ENCODE peak calls at places on chromosomes 5 and 9, in nine cellular contexts. C is SK-N-SH, J is tibial nerve, U is body of pancreas, O is stomach, Y is AG04450, Z is testis, H is HepG2, K is GM23248. V is an unnamed sample.

GRCh38 chr9:127396253-127396807 is 639 bp upstream of the SLC2A8 start:
- DNase-seq in C (no peak), J (no peak), U (no peak), O (no peak), Y (no peak), Z (no peak), H (no peak), K (no peak), V (no peak)

GRCh38 chr5:140010798-140011197 is 32.3 kb downstream of the NRG2 start:
- DNase-seq in C (no peak), J (no peak), U (no peak), O (no peak), Y (no peak), Z (no peak), H (no peak), K (no peak), V (no peak)

GRCh38 chr9:121642758-121643157 is 8.7 kb upstream of the DAB2IP start:
- DNase-seq in C (no peak), J (no peak), U (no peak), O (no peak), Y (no peak), Z (no peak), H (no peak), K (no peak), V (no peak)

GRCh38 chr5:116452774-116453368 is 121.8 kb downstream of the SEMA6A start:
- DNase-seq in C (no peak), J (no peak), U (no peak), O (no peak), Y (no peak), Z (no peak), H (peak), K (no peak), V (no peak)

GRCh38 chr9:111094433-111095421 is 56.5 kb upstream of the LPAR1 start:
- DNase-seq in C (no peak), J (peak), U (peak), O (no peak), Y (peak), Z (peak), H (no peak), K (peak), V (no peak)

GRCh38 chr5:7886849-7887460 is 18.0 kb downstream of the MTRR start:
- DNase-seq in C (peak), J (no peak), U (no peak), O (no peak), Y (no peak), Z (no peak), H (peak), K (peak), V (peak)

GRCh38 chr9:126637002-126637849 is 23.5 kb downstream of the LMX1B start:
- DNase-seq in C (no peak), J (no peak), U (no peak), O (no peak), Y (no peak), Z (no peak), H (no peak), K (no peak), V (no peak)

GRCh38 chr9:129021091-129021490 is 7.0 kb downstream of the SH3GLB2 start:
- DNase-seq in C (no peak), J (no peak), U (no peak), O (peak), Y (no peak), Z (no peak), H (no peak), K (no peak), V (peak)

GRCh38 chr5:42360061-42360460 is 63.2 kb upstream of the GHR start:
- DNase-seq in C (no peak), J (no peak), U (no peak), O (no peak), Y (no peak), Z (no peak), H (no peak), K (peak), V (no peak)

GRCh38 chr5:171450423-171451246 is 31.2 kb downstream of the FGF18 start:
- DNase-seq in C (no peak), J (peak), U (peak), O (peak), Y (peak), Z (peak), H (no peak), K (peak), V (peak)

GRCh38 chr9:37984672-37985611 is 81.0 kb upstream of the SLC25A51 start:
- DNase-seq in C (no peak), J (no peak), U (no peak), O (no peak), Y (no peak), Z (no peak), H (no peak), K (peak), V (peak)
- H3K27ac ChIP-seq in C (peak), J (no peak), U (no peak), O (no peak), Y (peak), Z (no peak), H (no peak), K (peak), V (no peak)

GRCh38 chr9:86978413-86978812 is 31.1 kb upstream of the GAS1 start:
- DNase-seq in C (no peak), J (no peak), U (no peak), O (no peak), Y (no peak), Z (no peak), H (no peak), K (peak), V (no peak)

GRCh38 chr9:86977205-86977835 is 30.0 kb upstream of the GAS1 start:
- DNase-seq in C (no peak), J (no peak), U (no peak), O (no peak), Y (no peak), Z (no peak), H (no peak), K (peak), V (no peak)

GRCh38 chr9:86974421-86974820 is 27.1 kb upstream of the GAS1 start:
- DNase-seq in C (no peak), J (no peak), U (no peak), O (no peak), Y (no peak), Z (no peak), H (no peak), K (peak), V (no peak)

GRCh38 chr9:86975086-86975485 is 27.8 kb upstream of the GAS1 start:
- DNase-seq in C (no peak), J (no peak), U (no peak), O (no peak), Y (no peak), Z (no peak), H (no peak), K (no peak), V (no peak)

GRCh38 chr9:86975571-86975970 is 28.3 kb upstream of the GAS1 start:
- DNase-seq in C (no peak), J (no peak), U (no peak), O (no peak), Y (no peak), Z (no peak), H (no peak), K (peak), V (no peak)
- H3K4me3 ChIP-seq in C (no peak), J (no peak), U (no peak), O (no peak), Y (no peak), Z (no peak), H (no peak), K (peak), V (no peak)

GRCh38 chr9:89639961-89640360 is 35.1 kb downstream of the GADD45G start:
- DNase-seq in C (no peak), J (no peak), U (no peak), O (no peak), Y (no peak), Z (no peak), H (no peak), K (no peak), V (no peak)

GRCh38 chr9:89640801-89641200 is 36.0 kb downstream of the GADD45G start:
- DNase-seq in C (no peak), J (no peak), U (no peak), O (no peak), Y (no peak), Z (no peak), H (no peak), K (no peak), V (no peak)

GRCh38 chr9:89640391-89640790 is 35.6 kb downstream of the GADD45G start:
- DNase-seq in C (no peak), J (no peak), U (peak), O (no peak), Y (no peak), Z (no peak), H (no peak), K (no peak), V (no peak)

GRCh38 chr9:89642789-89643188 is 38.0 kb downstream of the GADD45G start:
- DNase-seq in C (no peak), J (no peak), U (no peak), O (no peak), Y (no peak), Z (no peak), H (no peak), K (no peak), V (no peak)

GRCh38 chr9:89641980-89642379 is 37.2 kb downstream of the GADD45G start:
- DNase-seq in C (no peak), J (no peak), U (no peak), O (no peak), Y (no peak), Z (no peak), H (no peak), K (no peak), V (no peak)
- H3K27ac ChIP-seq in C (no peak), J (no peak), U (no peak), O (no peak), Y (no peak), Z (no peak), H (no peak), K (no peak), V (no peak)

DNA sequence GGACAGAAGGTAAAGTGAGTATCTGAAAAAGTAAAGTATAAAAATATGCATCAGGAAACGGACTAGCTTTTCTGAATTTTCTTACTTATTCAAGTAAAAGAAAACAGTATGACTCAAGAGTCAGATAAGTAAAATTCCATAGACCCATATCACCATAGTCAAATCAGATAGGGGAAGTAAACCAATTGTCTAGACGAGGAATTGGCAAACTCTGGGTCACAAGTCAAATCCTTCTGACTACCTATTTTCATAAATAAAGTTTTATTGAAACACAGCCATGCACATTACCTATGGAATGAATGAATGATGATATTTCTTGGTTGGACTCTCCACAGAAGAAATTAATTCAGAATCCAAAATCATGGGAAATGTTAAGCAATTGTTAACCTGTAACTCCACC is 59.1 kb upstream of the TMC1 start:
- DNase-seq in C (no peak), J (no peak), U (no peak), O (no peak), Y (no peak), Z (no peak), H (no peak), K (no peak), V (no peak)
- H3K4me3 ChIP-seq in C (no peak), J (no peak), U (no peak), O (no peak), Y (no peak), Z (no peak), H (no peak), K (no peak), V (no peak)

DNA sequence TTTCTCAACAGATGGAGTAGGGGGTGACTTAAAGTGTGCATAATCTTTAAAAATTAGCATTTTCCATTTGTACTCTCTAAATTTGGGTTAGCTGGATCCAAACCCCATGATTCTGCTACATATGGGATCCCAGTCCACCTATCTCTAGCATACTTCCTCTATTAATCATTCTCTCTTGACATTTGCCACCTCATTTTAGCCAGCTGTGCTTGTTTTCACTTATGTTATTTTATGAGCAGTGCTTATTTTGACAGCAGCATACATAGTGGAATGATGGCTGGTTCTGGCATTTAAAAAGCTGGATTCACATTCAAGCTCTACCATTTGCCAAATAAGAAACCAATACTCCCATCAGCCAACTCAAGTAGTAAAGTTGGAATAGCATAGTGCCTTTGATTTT is 22.5 kb upstream of the SNX18 start:
- DNase-seq in C (no peak), J (no peak), U (no peak), O (no peak), Y (no peak), Z (no peak), H (no peak), K (no peak), V (no peak)
- H3K27ac ChIP-seq in C (no peak), J (no peak), U (no peak), O (no peak), Y (no peak), Z (no peak), H (no peak), K (no peak), V (no peak)

GRCh38 chr9:38227061-38227540 is 158.1 kb upstream of the SHB start:
- DNase-seq in C (peak), J (no peak), U (peak), O (no peak), Y (peak), Z (peak), H (peak), K (peak), V (no peak)
- H3K4me3 ChIP-seq in C (peak), J (no peak), U (no peak), O (no peak), Y (peak), Z (no peak), H (no peak), K (no peak), V (no peak)

GRCh38 chr9:133339641-133340040 is 3.7 kb upstream of the SURF6 start:
- DNase-seq in C (no peak), J (no peak), U (no peak), O (no peak), Y (no peak), Z (no peak), H (no peak), K (no peak), V (no peak)
- H3K27ac ChIP-seq in C (no peak), J (no peak), U (no peak), O (no peak), Y (no peak), Z (peak), H (no peak), K (no peak), V (no peak)

DNA sequence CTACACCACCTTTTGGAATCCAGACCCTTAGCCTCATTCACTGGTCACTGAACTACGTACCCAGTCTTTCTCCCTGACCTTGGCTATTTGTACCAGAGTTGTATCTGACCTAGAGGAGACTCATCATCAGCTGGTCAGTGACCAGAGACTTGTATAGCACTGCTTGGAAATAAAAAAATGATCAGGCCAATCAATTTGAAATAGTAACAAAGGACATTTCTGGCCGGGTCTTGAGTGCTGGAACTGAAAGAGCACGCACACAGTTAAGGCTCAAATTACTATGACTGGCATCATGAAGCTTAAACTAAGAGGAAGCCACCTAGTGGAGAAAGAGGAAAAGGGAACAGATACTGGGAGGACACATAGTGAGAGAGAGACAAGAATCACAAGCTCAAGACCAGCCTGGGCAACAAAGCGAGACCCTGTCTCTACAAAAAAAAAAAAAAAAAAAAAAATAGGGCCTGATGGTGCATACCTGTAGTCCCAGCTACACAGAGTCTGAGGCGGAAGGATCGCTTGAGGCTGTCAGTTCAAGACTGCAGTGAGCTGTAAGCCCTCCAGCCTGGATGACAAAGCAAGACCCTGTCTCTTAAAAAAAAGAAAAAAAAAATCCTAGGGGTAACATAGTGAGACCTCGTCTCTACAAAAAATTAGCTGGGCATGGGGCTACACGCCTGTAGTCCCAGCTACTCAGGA is 12.8 kb upstream of the SRP19 start:
- DNase-seq in C (peak), J (peak), U (peak), O (no peak), Y (peak), Z (no peak), H (peak), K (peak), V (peak)
- H3K4me3 ChIP-seq in C (no peak), J (no peak), U (no peak), O (no peak), Y (no peak), Z (no peak), H (no peak), K (peak), V (no peak)

GRCh38 chr9:974993-975739 is 1.3 kb upstream of the DMRT3 start:
- DNase-seq in C (no peak), J (no peak), U (no peak), O (no peak), Y (no peak), Z (no peak), H (no peak), K (no peak), V (no peak)
- H3K27ac ChIP-seq in C (no peak), J (no peak), U (no peak), O (no peak), Y (no peak), Z (no peak), H (no peak), K (no peak), V (no peak)

GRCh38 chr5:147788023-147788422 is 5.5 kb upstream of the JAKMIP2 start:
- DNase-seq in C (no peak), J (no peak), U (no peak), O (no peak), Y (no peak), Z (no peak), H (no peak), K (no peak), V (no peak)

GRCh38 chr5:147780924-147781530 is 1.5 kb downstream of the JAKMIP2 start:
- DNase-seq in C (no peak), J (no peak), U (no peak), O (no peak), Y (no peak), Z (no peak), H (no peak), K (no peak), V (no peak)

GRCh38 chr5:147784596-147784995 is 2.1 kb upstream of the JAKMIP2 start:
- DNase-seq in C (no peak), J (no peak), U (no peak), O (no peak), Y (no peak), Z (no peak), H (no peak), K (no peak), V (no peak)

GRCh38 chr5:147786115-147786514 is 3.6 kb upstream of the JAKMIP2 start:
- DNase-seq in C (no peak), J (no peak), U (no peak), O (no peak), Y (no peak), Z (no peak), H (no peak), K (no peak), V (no peak)

DNA sequence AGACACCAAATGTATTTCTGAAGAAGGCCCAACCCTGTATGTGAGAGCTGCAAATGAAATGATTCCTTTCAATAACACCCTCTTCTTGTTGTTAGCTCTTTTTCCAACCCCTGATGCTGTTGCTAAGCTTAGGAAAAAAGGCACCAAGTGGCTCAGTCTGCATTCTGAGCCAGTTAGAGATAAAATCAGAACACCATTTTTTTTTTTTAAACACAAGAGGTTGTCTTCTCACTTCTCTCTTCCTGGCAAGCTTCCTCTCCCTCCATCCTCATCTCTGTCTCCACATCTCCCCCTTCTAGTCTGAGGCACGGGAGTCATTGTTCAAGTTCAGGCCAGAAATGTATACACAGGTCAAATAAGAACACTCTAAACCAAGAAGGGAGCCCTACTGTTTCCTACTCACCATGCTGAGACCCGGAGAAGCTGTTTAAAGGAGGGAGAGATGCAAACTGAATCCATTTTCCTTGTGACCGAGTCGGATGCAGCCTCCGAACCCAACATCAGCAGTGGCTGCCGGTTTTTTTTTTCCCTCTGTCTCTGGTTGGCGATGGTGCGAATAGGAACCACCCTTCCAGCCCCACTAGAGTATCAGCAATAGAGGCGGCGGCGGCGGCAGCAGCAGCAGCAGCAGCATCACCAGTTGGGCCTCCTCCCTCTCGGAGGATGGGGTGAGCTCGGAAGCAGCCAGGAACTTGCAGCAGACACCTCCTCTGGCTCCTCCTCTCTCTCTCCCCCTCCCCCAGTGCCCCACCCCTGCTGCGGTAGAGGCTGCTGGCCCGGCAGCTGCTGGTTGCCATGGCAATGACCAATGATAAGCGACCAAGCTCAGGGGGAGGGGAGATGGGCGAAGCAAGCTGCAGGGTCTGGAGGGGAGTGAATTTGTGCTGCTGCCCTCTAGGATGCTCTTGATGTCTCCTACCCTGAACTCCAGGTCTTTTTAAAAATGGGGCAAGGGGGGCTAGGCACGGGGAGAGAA is at the start of gene JAKMIP2:
- DNase-seq in C (peak), J (peak), U (peak), O (peak), Y (no peak), Z (peak), H (no peak), K (peak), V (peak)
- H3K4me3 ChIP-seq in C (peak), J (peak), U (no peak), O (peak), Y (no peak), Z (peak), H (no peak), K (no peak), V (no peak)